ENCODE peak calls at places on chromosomes 6 and 20, in five cellular contexts. T, W, U, E and D are unnamed samples.

GRCh38 chr6:9456241-9456658 is 958.6 kb downstream of the TFAP2A start:
- DNase-seq in T (no peak), W (no peak), U (no peak), E (no peak), D (no peak)

GRCh38 chr6:161198176-161198575 is 75.7 kb downstream of the AGPAT4 start:
- DNase-seq in T (peak; percentile 78), W (no peak), U (no peak), E (no peak), D (no peak)

GRCh38 chr6:166515072-166515810 is 71.2 kb downstream of the RAMACL start:
- DNase-seq in T (peak; percentile 85), W (no peak), U (peak; percentile 83), E (peak; percentile 83), D (no peak)

GRCh38 chr6:131787955-131788712 is 19.7 kb upstream of the ENPP1 start:
- DNase-seq in T (no peak), W (peak; percentile 12), U (no peak), E (peak; percentile 66), D (no peak)

GRCh38 chr20:25478889-25479568 is 71.6 kb downstream of the GINS1 start:
- DNase-seq in T (no peak), W (no peak), U (no peak), E (no peak), D (no peak)

GRCh38 chr6:123641497-123641896 is 4.7 kb upstream of the TRDN start:
- DNase-seq in T (no peak), W (no peak), U (no peak), E (no peak), D (no peak)

GRCh38 chr6:168272379-168273011 is 47.1 kb downstream of the DACT2 start:
- DNase-seq in T (no peak), W (peak; percentile 47), U (no peak), E (no peak), D (no peak)

GRCh38 chr6:134943567-134944111 is 6.3 kb downstream of the ALDH8A1 start:
- DNase-seq in T (no peak), W (no peak), U (no peak), E (no peak), D (no peak)

GRCh38 chr20:44566018-44566417 is 16.4 kb upstream of the PKIG start:
- DNase-seq in T (no peak), W (no peak), U (no peak), E (peak; percentile 75), D (no peak)

GRCh38 chr6:158283304-158284005 is 28.8 kb upstream of the TULP4 start:
- DNase-seq in T (no peak), W (no peak), U (peak; percentile 39), E (peak; percentile 28), D (no peak)

GRCh38 chr20:58131581-58132142 is 96.8 kb downstream of the ANKRD60 start:
- DNase-seq in T (peak; percentile 77), W (no peak), U (no peak), E (no peak), D (no peak)

GRCh38 chr20:23721962-23722361 is 28.8 kb downstream of the CST1 start:
- DNase-seq in T (no peak), W (no peak), U (no peak), E (no peak), D (no peak)

GRCh38 chr6:39912446-39912845 is 21.8 kb downstream of the MOCS1 start:
- DNase-seq in T (no peak), W (no peak), U (no peak), E (no peak), D (no peak)

GRCh38 chr6:107736713-107737396 is 87.3 kb downstream of the SCML4 start:
- DNase-seq in T (no peak), W (no peak), U (no peak), E (no peak), D (no peak)

GRCh38 chr20:50085146-50085480 is 27.8 kb downstream of the UBE2V1 start:
- DNase-seq in T (no peak), W (no peak), U (no peak), E (no peak), D (no peak)

GRCh38 chr20:24305366-24305765 is 164.1 kb upstream of the SYNDIG1 start:
- DNase-seq in T (no peak), W (no peak), U (no peak), E (no peak), D (no peak)

GRCh38 chr20:52242237-52243230 is 51.0 kb upstream of the ZFP64 start:
- DNase-seq in T (peak; percentile 13), W (no peak), U (no peak), E (peak; percentile 8), D (peak; percentile 30)

GRCh38 chr20:34112600-34113061 is 588 bp upstream of the EIF2S2 start:
- DNase-seq in T (peak; percentile 25), W (peak; percentile 59), U (no peak), E (no peak), D (peak; percentile 35)

GRCh38 chr6:47483853-47484546 is 6.4 kb downstream of the CD2AP start:
- DNase-seq in T (peak; percentile 61), W (no peak), U (no peak), E (peak; percentile 39), D (no peak)

GRCh38 chr6:139378882-139379341 is 4.5 kb upstream of the CITED2 start:
- DNase-seq in T (peak; percentile 92), W (no peak), U (peak; percentile 51), E (peak; percentile 40), D (no peak)

GRCh38 chr20:38057351-38057972 is 23.9 kb downstream of the RPRD1B start:
- DNase-seq in T (peak; percentile 67), W (peak; percentile 97), U (peak; percentile 91), E (peak; percentile 50), D (peak; percentile 60)

GRCh38 chr20:56439784-56440291 is 27.8 kb downstream of the CASS4 start:
- DNase-seq in T (no peak), W (no peak), U (peak; percentile 64), E (peak; percentile 98), D (no peak)

GRCh38 chr20:34883087-34883688 is 6.8 kb downstream of the ACSS2 start:
- DNase-seq in T (no peak), W (no peak), U (no peak), E (no peak), D (no peak)

GRCh38 chr6:125802943-125803377 is 12.2 kb downstream of the NCOA7 start:
- DNase-seq in T (no peak), W (no peak), U (no peak), E (no peak), D (no peak)

GRCh38 chr6:5095236-5095635 is 10.1 kb downstream of the PPP1R3G start:
- DNase-seq in T (no peak), W (no peak), U (no peak), E (peak; percentile 60), D (peak; percentile 68)

GRCh38 chr6:154341326-154341725 is 15.3 kb downstream of the IPCEF1 start:
- DNase-seq in T (no peak), W (no peak), U (no peak), E (no peak), D (no peak)

GRCh38 chr6:154345811-154346210 is 10.8 kb downstream of the IPCEF1 start:
- DNase-seq in T (no peak), W (no peak), U (no peak), E (no peak), D (no peak)

GRCh38 chr6:154341876-154342275 is 14.7 kb downstream of the IPCEF1 start:
- DNase-seq in T (peak; percentile 38), W (no peak), U (no peak), E (no peak), D (no peak)

GRCh38 chr6:154347981-154348380 is 8.6 kb downstream of the IPCEF1 start:
- DNase-seq in T (no peak), W (no peak), U (no peak), E (no peak), D (no peak)

DNA sequence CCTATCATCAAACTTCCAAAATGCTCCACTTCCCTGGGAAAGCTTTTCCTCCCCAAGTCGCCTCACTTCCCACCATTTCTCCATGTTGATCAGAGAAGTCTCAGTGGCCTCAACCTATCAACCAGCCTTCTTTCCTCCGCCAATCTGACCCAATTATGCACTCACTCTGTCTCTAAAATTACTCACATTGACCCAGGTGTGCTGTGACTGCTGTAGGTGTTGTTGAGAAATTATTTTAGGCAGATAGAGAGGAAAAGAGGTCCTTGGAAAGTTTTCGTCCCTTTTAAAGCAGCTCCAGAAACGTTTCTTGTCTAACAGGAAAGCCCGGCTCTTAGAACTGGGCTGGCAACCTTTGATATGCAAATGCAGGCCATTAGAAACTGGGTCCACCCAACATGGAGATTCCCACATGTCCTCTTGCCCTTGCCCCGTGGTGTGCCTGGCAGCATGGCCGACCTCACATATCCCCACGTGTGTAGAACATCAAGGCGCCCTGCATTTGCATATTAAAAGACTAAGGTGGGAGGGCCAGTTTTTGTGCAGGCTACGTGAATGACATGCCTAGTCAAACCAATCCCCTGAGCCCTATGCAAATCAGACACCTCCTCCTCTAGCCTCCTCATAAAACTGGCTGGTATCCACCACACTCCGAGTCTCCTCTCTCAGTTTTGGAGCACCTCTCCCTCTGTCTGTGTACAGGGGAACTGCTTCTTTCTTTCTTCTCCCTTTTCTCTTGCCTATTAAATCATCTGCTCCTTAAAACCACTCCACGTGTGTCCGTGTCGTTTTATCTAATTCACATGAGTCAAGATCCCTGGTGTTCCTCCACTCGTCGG is 12.9 kb downstream of the IPCEF1 start:
- DNase-seq in T (peak; percentile 87), W (peak; percentile 82), U (no peak), E (peak; percentile 53), D (no peak)
- TF ChIP-seq CTCF in T (peak; percentile 73), W (peak; percentile 34), U (no peak), E (peak; percentile 63), D (no peak)

DNA sequence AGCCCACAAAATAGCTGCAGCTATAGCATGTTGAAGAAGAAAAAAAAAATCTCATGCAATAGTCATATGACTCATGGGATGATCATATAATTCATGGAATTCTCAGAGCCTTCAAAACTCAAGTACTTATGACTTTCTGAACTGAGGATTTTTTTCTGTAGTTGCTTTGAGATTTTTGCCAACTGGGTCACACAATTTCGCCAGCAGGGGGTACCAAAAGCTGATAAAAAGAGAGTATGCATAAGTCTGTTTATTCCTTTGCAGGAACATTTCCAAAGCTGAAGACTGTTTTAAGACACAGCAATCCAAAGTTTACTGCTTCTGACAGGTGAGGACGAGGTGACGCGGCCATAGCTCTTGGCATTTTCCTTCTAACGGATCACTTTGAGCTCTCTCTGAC is 586.1 kb upstream of the CHD6 start:
- DNase-seq in T (no peak), W (peak; percentile 7), U (no peak), E (no peak), D (no peak)
- TF ChIP-seq CTCF in T (no peak), W (no peak), U (no peak), E (peak; percentile 48), D (peak; percentile 20)

GRCh38 chr20:884983-885952 is 30.9 kb downstream of the ANGPT4 start:
- DNase-seq in T (peak; percentile 52), W (peak; percentile 5), U (peak; percentile 18), E (no peak), D (no peak)
- TF ChIP-seq CTCF in T (peak; percentile 34), W (no peak), U (no peak), E (peak; percentile 25), D (no peak)

GRCh38 chr6:51266569-51266968 is 447.9 kb downstream of the TFAP2B start:
- DNase-seq in T (no peak), W (no peak), U (no peak), E (no peak), D (no peak)

GRCh38 chr6:51268666-51269065 is 450.0 kb downstream of the TFAP2B start:
- DNase-seq in T (no peak), W (no peak), U (no peak), E (no peak), D (no peak)

GRCh38 chr6:51260003-51260402 is 441.3 kb downstream of the TFAP2B start:
- DNase-seq in T (no peak), W (no peak), U (no peak), E (no peak), D (no peak)

DNA sequence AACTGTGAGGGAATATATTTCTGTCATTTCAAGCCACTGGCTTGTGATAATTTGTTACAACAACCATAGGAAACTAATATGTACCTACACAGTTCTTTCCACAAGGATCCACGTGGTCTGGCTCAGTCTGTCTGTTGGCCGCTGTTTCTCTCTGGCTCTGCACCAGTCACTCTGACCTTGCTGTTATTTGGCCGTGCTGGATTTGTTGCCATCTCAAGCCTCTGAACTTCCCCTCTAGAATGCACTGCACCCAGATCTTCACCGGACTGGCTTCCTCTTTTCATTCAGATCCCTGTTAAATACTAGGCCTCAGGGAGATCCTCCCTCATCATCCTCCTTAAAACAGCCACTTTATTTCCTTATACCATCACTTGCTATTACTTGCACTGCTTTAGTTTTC is 446.8 kb downstream of the TFAP2B start:
- DNase-seq in T (no peak), W (peak; percentile 2), U (no peak), E (no peak), D (no peak)
- TF ChIP-seq CTCF in T (no peak), W (no peak), U (no peak), E (no peak), D (no peak)